ENCODE peak calls at places on chromosomes 3 and 15, in ten cellular contexts. One of them, this sample, is unnamed.

GRCh38 chr3:4139462-4140140 is 163.6 kb upstream of the SETMAR start:
- DNase-seq in body of pancreas: no peak
- DNase-seq in PC-3: no peak
- DNase-seq in OCI-LY7: no peak
- DNase-seq in fibroblast of lung: no peak
- DNase-seq in CD8-positive, alpha-beta T cell: no peak
- DNase-seq in astrocyte: no peak
- DNase-seq in heart right ventricle: no peak
- DNase-seq in psoas muscle: no peak
- DNase-seq in cardiac fibroblast: no peak
- DNase-seq in this sample: no peak

GRCh38 chr3:79874646-79875045 is 106.8 kb upstream of the ROBO1 start:
- DNase-seq in body of pancreas: no peak
- DNase-seq in PC-3: no peak
- DNase-seq in OCI-LY7: no peak
- DNase-seq in fibroblast of lung: no peak
- DNase-seq in CD8-positive, alpha-beta T cell: no peak
- DNase-seq in astrocyte: no peak
- DNase-seq in heart right ventricle: no peak
- DNase-seq in psoas muscle: no peak
- DNase-seq in cardiac fibroblast: no peak
- DNase-seq in this sample: no peak

GRCh38 chr15:84398763-84399701 is 163.5 kb downstream of the GOLGA6L4 start:
- DNase-seq in body of pancreas: no peak
- DNase-seq in PC-3: no peak
- DNase-seq in OCI-LY7: no peak
- DNase-seq in fibroblast of lung: no peak
- DNase-seq in CD8-positive, alpha-beta T cell: no peak
- DNase-seq in astrocyte: no peak
- DNase-seq in heart right ventricle: no peak
- DNase-seq in psoas muscle: no peak
- DNase-seq in cardiac fibroblast: no peak
- DNase-seq in this sample: no peak

GRCh38 chr3:189936210-189936609 is 184.5 kb downstream of the P3H2 start:
- DNase-seq in body of pancreas: no peak
- DNase-seq in PC-3: peak; percentile 52
- DNase-seq in OCI-LY7: no peak
- DNase-seq in fibroblast of lung: no peak
- DNase-seq in CD8-positive, alpha-beta T cell: no peak
- DNase-seq in astrocyte: no peak
- DNase-seq in heart right ventricle: no peak
- DNase-seq in psoas muscle: no peak
- DNase-seq in cardiac fibroblast: no peak
- DNase-seq in this sample: no peak

GRCh38 chr15:70172124-70172523 is 74.4 kb upstream of the TLE3 start:
- DNase-seq in body of pancreas: no peak
- DNase-seq in PC-3: no peak
- DNase-seq in OCI-LY7: no peak
- DNase-seq in fibroblast of lung: no peak
- DNase-seq in CD8-positive, alpha-beta T cell: no peak
- DNase-seq in astrocyte: no peak
- DNase-seq in heart right ventricle: no peak
- DNase-seq in psoas muscle: no peak
- DNase-seq in cardiac fibroblast: no peak
- DNase-seq in this sample: no peak

GRCh38 chr3:31704651-31705179 is 172.0 kb downstream of the STT3B start:
- DNase-seq in body of pancreas: peak; percentile 79
- DNase-seq in PC-3: peak; percentile 85
- DNase-seq in OCI-LY7: no peak
- DNase-seq in fibroblast of lung: peak; percentile 77
- DNase-seq in CD8-positive, alpha-beta T cell: no peak
- DNase-seq in astrocyte: peak; percentile 51
- DNase-seq in heart right ventricle: peak; percentile 22
- DNase-seq in psoas muscle: peak; percentile 50
- DNase-seq in cardiac fibroblast: no peak
- DNase-seq in this sample: no peak

GRCh38 chr3:188975612-188976314 is 196.0 kb upstream of the TPRG1 start:
- DNase-seq in body of pancreas: no peak
- DNase-seq in PC-3: peak; percentile 72
- DNase-seq in OCI-LY7: no peak
- DNase-seq in fibroblast of lung: peak; percentile 88
- DNase-seq in CD8-positive, alpha-beta T cell: no peak
- DNase-seq in astrocyte: no peak
- DNase-seq in heart right ventricle: no peak
- DNase-seq in psoas muscle: no peak
- DNase-seq in cardiac fibroblast: no peak
- DNase-seq in this sample: no peak

GRCh38 chr15:40190591-40190990 is 29.7 kb downstream of the BUB1B start:
- DNase-seq in body of pancreas: no peak
- DNase-seq in PC-3: peak; percentile 71
- DNase-seq in OCI-LY7: no peak
- DNase-seq in fibroblast of lung: peak; percentile 76
- DNase-seq in CD8-positive, alpha-beta T cell: no peak
- DNase-seq in astrocyte: peak; percentile 69
- DNase-seq in heart right ventricle: no peak
- DNase-seq in psoas muscle: no peak
- DNase-seq in cardiac fibroblast: peak; percentile 75
- DNase-seq in this sample: no peak

GRCh38 chr3:125245521-125245920 is 33.0 kb upstream of the SLC12A8 start:
- DNase-seq in body of pancreas: no peak
- DNase-seq in PC-3: no peak
- DNase-seq in OCI-LY7: no peak
- DNase-seq in fibroblast of lung: no peak
- DNase-seq in CD8-positive, alpha-beta T cell: no peak
- DNase-seq in astrocyte: peak; percentile 51
- DNase-seq in heart right ventricle: no peak
- DNase-seq in psoas muscle: no peak
- DNase-seq in cardiac fibroblast: no peak
- DNase-seq in this sample: no peak

GRCh38 chr3:177358085-177358967 is 161.0 kb upstream of the TBL1XR1 start:
- DNase-seq in body of pancreas: peak; percentile 73
- DNase-seq in PC-3: peak; percentile 96
- DNase-seq in OCI-LY7: peak; percentile 68
- DNase-seq in fibroblast of lung: peak; percentile 75
- DNase-seq in CD8-positive, alpha-beta T cell: peak; percentile 43
- DNase-seq in astrocyte: peak; percentile 85
- DNase-seq in heart right ventricle: peak; percentile 64
- DNase-seq in psoas muscle: peak; percentile 70
- DNase-seq in cardiac fibroblast: peak; percentile 94
- DNase-seq in this sample: no peak

GRCh38 chr15:58522865-58523264 is 91.1 kb downstream of the LIPC start:
- DNase-seq in body of pancreas: no peak
- DNase-seq in PC-3: no peak
- DNase-seq in OCI-LY7: no peak
- DNase-seq in fibroblast of lung: no peak
- DNase-seq in CD8-positive, alpha-beta T cell: no peak
- DNase-seq in astrocyte: no peak
- DNase-seq in heart right ventricle: no peak
- DNase-seq in psoas muscle: no peak
- DNase-seq in cardiac fibroblast: no peak
- DNase-seq in this sample: no peak

GRCh38 chr3:30440147-30440604 is 166.2 kb upstream of the TGFBR2 start:
- DNase-seq in body of pancreas: no peak
- DNase-seq in PC-3: peak; percentile 89
- DNase-seq in OCI-LY7: no peak
- DNase-seq in fibroblast of lung: no peak
- DNase-seq in CD8-positive, alpha-beta T cell: no peak
- DNase-seq in astrocyte: peak; percentile 73
- DNase-seq in heart right ventricle: no peak
- DNase-seq in psoas muscle: no peak
- DNase-seq in cardiac fibroblast: peak; percentile 43
- DNase-seq in this sample: no peak

GRCh38 chr3:79555655-79556054 is 212.1 kb downstream of the ROBO1 start:
- DNase-seq in body of pancreas: no peak
- DNase-seq in PC-3: no peak
- DNase-seq in OCI-LY7: no peak
- DNase-seq in fibroblast of lung: no peak
- DNase-seq in CD8-positive, alpha-beta T cell: no peak
- DNase-seq in astrocyte: no peak
- DNase-seq in heart right ventricle: no peak
- DNase-seq in psoas muscle: no peak
- DNase-seq in cardiac fibroblast: no peak
- DNase-seq in this sample: no peak

GRCh38 chr3:123385072-123385471 is 63.8 kb downstream of the ADCY5 start:
- DNase-seq in body of pancreas: no peak
- DNase-seq in PC-3: no peak
- DNase-seq in OCI-LY7: no peak
- DNase-seq in fibroblast of lung: peak; percentile 24
- DNase-seq in CD8-positive, alpha-beta T cell: no peak
- DNase-seq in astrocyte: no peak
- DNase-seq in heart right ventricle: peak; percentile 47
- DNase-seq in psoas muscle: no peak
- DNase-seq in cardiac fibroblast: no peak
- DNase-seq in this sample: no peak

GRCh38 chr3:73637042-73637441 is 12.3 kb upstream of the PDZRN3 start:
- DNase-seq in body of pancreas: no peak
- DNase-seq in PC-3: no peak
- DNase-seq in OCI-LY7: no peak
- DNase-seq in fibroblast of lung: peak; percentile 14
- DNase-seq in CD8-positive, alpha-beta T cell: no peak
- DNase-seq in astrocyte: no peak
- DNase-seq in heart right ventricle: no peak
- DNase-seq in psoas muscle: no peak
- DNase-seq in cardiac fibroblast: no peak
- DNase-seq in this sample: no peak

DNA sequence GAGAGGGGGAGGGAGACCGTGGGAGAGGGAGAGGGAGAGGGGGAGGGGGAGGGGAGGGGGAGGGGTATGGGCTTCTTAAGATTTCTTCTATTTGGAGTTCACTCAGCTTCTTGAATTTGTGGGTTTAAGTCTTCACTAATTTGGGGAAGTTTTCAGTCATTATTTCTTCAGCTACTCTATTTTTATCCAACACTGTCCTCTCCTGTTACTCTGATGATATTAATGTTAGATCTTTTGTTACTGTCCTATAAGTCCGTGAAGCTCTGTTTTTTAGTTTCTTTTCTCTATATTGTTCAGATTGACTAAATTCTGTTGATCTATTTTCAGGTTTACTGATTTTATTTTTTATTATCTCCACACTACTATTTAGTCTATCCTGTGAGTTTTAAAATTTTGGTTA is 351.5 kb upstream of the TPM1 start:
- DNase-seq in body of pancreas: no peak
- DNase-seq in PC-3: no peak
- DNase-seq in OCI-LY7: no peak
- DNase-seq in fibroblast of lung: peak; percentile 8
- DNase-seq in CD8-positive, alpha-beta T cell: no peak
- DNase-seq in astrocyte: no peak
- DNase-seq in heart right ventricle: no peak
- DNase-seq in psoas muscle: no peak
- DNase-seq in cardiac fibroblast: peak; percentile 11
- DNase-seq in this sample: no peak
- TF ChIP-seq CTCF in body of pancreas: no peak
- TF ChIP-seq CTCF in PC-3: no peak
- TF ChIP-seq CTCF in OCI-LY7: no peak
- TF ChIP-seq CTCF in fibroblast of lung: no peak
- TF ChIP-seq CTCF in CD8-positive, alpha-beta T cell: no peak
- TF ChIP-seq CTCF in astrocyte: no peak
- TF ChIP-seq CTCF in heart right ventricle: peak; percentile 10
- TF ChIP-seq CTCF in psoas muscle: peak; percentile 11
- TF ChIP-seq CTCF in cardiac fibroblast: no peak
- TF ChIP-seq CTCF in this sample: no peak

GRCh38 chr15:25863067-25863967 is at the start of gene ATP10A:
- DNase-seq in body of pancreas: no peak
- DNase-seq in PC-3: peak; percentile 30
- DNase-seq in OCI-LY7: no peak
- DNase-seq in fibroblast of lung: peak; percentile 73
- DNase-seq in CD8-positive, alpha-beta T cell: no peak
- DNase-seq in astrocyte: peak; percentile 61
- DNase-seq in heart right ventricle: peak; percentile 44
- DNase-seq in psoas muscle: peak; percentile 48
- DNase-seq in cardiac fibroblast: peak; percentile 53
- DNase-seq in this sample: no peak
- H3K4me3 ChIP-seq in body of pancreas: no peak within 1 kb of the TSS
- H3K4me3 ChIP-seq in PC-3: peak within 1 kb of the TSS; percentile 75
- H3K4me3 ChIP-seq in OCI-LY7: no peak within 1 kb of the TSS
- H3K4me3 ChIP-seq in fibroblast of lung: peak within 1 kb of the TSS; percentile 80
- H3K4me3 ChIP-seq in CD8-positive, alpha-beta T cell: peak within 1 kb of the TSS; percentile 90
- H3K4me3 ChIP-seq in astrocyte: peak within 1 kb of the TSS; percentile 78
- H3K4me3 ChIP-seq in heart right ventricle: peak within 1 kb of the TSS; percentile 66
- H3K4me3 ChIP-seq in psoas muscle: peak within 1 kb of the TSS; percentile 67
- H3K4me3 ChIP-seq in cardiac fibroblast: peak within 1 kb of the TSS; percentile 61
- H3K4me3 ChIP-seq in this sample: peak within 1 kb of the TSS; percentile 92

GRCh38 chr3:187044871-187045552 is 94.3 kb downstream of the RPL39L start:
- DNase-seq in body of pancreas: no peak
- DNase-seq in PC-3: no peak
- DNase-seq in OCI-LY7: no peak
- DNase-seq in fibroblast of lung: no peak
- DNase-seq in CD8-positive, alpha-beta T cell: no peak
- DNase-seq in astrocyte: no peak
- DNase-seq in heart right ventricle: peak; percentile 69
- DNase-seq in psoas muscle: peak; percentile 38
- DNase-seq in cardiac fibroblast: peak; percentile 49
- DNase-seq in this sample: no peak
- TF ChIP-seq CTCF in body of pancreas: no peak
- TF ChIP-seq CTCF in PC-3: peak; percentile 32
- TF ChIP-seq CTCF in OCI-LY7: no peak
- TF ChIP-seq CTCF in fibroblast of lung: no peak
- TF ChIP-seq CTCF in CD8-positive, alpha-beta T cell: no peak
- TF ChIP-seq CTCF in astrocyte: no peak
- TF ChIP-seq CTCF in heart right ventricle: no peak
- TF ChIP-seq CTCF in psoas muscle: no peak
- TF ChIP-seq CTCF in cardiac fibroblast: no peak
- TF ChIP-seq CTCF in this sample: no peak

GRCh38 chr3:10737785-10738184 is 78.2 kb upstream of the SLC6A11 start:
- DNase-seq in body of pancreas: no peak
- DNase-seq in PC-3: no peak
- DNase-seq in OCI-LY7: no peak
- DNase-seq in fibroblast of lung: no peak
- DNase-seq in CD8-positive, alpha-beta T cell: no peak
- DNase-seq in astrocyte: no peak
- DNase-seq in heart right ventricle: no peak
- DNase-seq in psoas muscle: no peak
- DNase-seq in cardiac fibroblast: no peak
- DNase-seq in this sample: no peak

GRCh38 chr3:10742031-10742671 is 73.9 kb upstream of the SLC6A11 start:
- DNase-seq in body of pancreas: no peak
- DNase-seq in PC-3: no peak
- DNase-seq in OCI-LY7: no peak
- DNase-seq in fibroblast of lung: no peak
- DNase-seq in CD8-positive, alpha-beta T cell: no peak
- DNase-seq in astrocyte: no peak
- DNase-seq in heart right ventricle: no peak
- DNase-seq in psoas muscle: no peak
- DNase-seq in cardiac fibroblast: no peak
- DNase-seq in this sample: no peak

GRCh38 chr3:10743366-10744097 is 72.5 kb upstream of the SLC6A11 start:
- DNase-seq in body of pancreas: no peak
- DNase-seq in PC-3: no peak
- DNase-seq in OCI-LY7: no peak
- DNase-seq in fibroblast of lung: no peak
- DNase-seq in CD8-positive, alpha-beta T cell: no peak
- DNase-seq in astrocyte: no peak
- DNase-seq in heart right ventricle: no peak
- DNase-seq in psoas muscle: no peak
- DNase-seq in cardiac fibroblast: no peak
- DNase-seq in this sample: no peak

GRCh38 chr3:10740954-10741353 is 75.1 kb upstream of the SLC6A11 start:
- DNase-seq in body of pancreas: no peak
- DNase-seq in PC-3: no peak
- DNase-seq in OCI-LY7: no peak
- DNase-seq in fibroblast of lung: no peak
- DNase-seq in CD8-positive, alpha-beta T cell: no peak
- DNase-seq in astrocyte: no peak
- DNase-seq in heart right ventricle: no peak
- DNase-seq in psoas muscle: no peak
- DNase-seq in cardiac fibroblast: no peak
- DNase-seq in this sample: no peak

GRCh38 chr3:10738688-10739372 is 77.2 kb upstream of the SLC6A11 start:
- DNase-seq in body of pancreas: peak; percentile 71
- DNase-seq in PC-3: peak; percentile 84
- DNase-seq in OCI-LY7: peak; percentile 70
- DNase-seq in fibroblast of lung: peak; percentile 68
- DNase-seq in CD8-positive, alpha-beta T cell: peak; percentile 62
- DNase-seq in astrocyte: peak; percentile 34
- DNase-seq in heart right ventricle: peak; percentile 64
- DNase-seq in psoas muscle: peak; percentile 71
- DNase-seq in cardiac fibroblast: peak; percentile 76
- DNase-seq in this sample: peak; percentile 13
- H3K4me3 ChIP-seq in body of pancreas: no peak overlapping the region
- H3K4me3 ChIP-seq in PC-3: peak overlapping the region; percentile 56
- H3K4me3 ChIP-seq in OCI-LY7: peak overlapping the region; percentile 59
- H3K4me3 ChIP-seq in fibroblast of lung: no peak overlapping the region
- H3K4me3 ChIP-seq in CD8-positive, alpha-beta T cell: peak overlapping the region; percentile 44
- H3K4me3 ChIP-seq in astrocyte: peak overlapping the region; percentile 48
- H3K4me3 ChIP-seq in heart right ventricle: peak overlapping the region; percentile 39
- H3K4me3 ChIP-seq in psoas muscle: peak overlapping the region; percentile 60
- H3K4me3 ChIP-seq in cardiac fibroblast: peak overlapping the region; percentile 28
- H3K4me3 ChIP-seq in this sample: peak overlapping the region; percentile 63

This sample was measured in thoracic aorta.